ENCODE peak calls at places on chromosomes 4 and X, in eight cellular contexts. Q is iris pigment epithelial cell; H is activated CD8-positive, alpha-beta memory T cell treated with anti-CD3 and anti-CD28 coated beads for 4 hours; R is cardiac fibroblast; T is fibroblast of pulmonary artery; U is tibial artery; B is CD4-positive, alpha-beta T cell; I is RCC 7860. C is an unnamed sample.

GRCh38 chrX:95063554-95063953 is 1389.5 kb downstream of the FAM133A start:
- DNase-seq in Q (peak; percentile 53), H (no peak), R (peak; percentile 25), T (peak; percentile 17), U (no peak), B (no peak), I (peak; percentile 40), C (no peak)

GRCh38 chr4:103934178-103934789 is 214.5 kb upstream of the TACR3 start:
- DNase-seq in Q (peak; percentile 36), H (no peak), R (peak; percentile 54), T (peak; percentile 61), U (no peak), B (no peak), I (peak; percentile 10), C (peak; percentile 47)

GRCh38 chr4:11585506-11585905 is 156.8 kb upstream of the HS3ST1 start:
- DNase-seq in Q (peak; percentile 3), H (no peak), R (peak; percentile 10), T (peak; percentile 35), U (no peak), B (no peak), I (no peak), C (peak; percentile 41)

GRCh38 chr4:23305026-23305425 is 584.8 kb downstream of the PPARGC1A start:
- DNase-seq in Q (peak; percentile 34), H (no peak), R (no peak), T (peak; percentile 11), U (no peak), B (no peak), I (peak; percentile 60), C (peak; percentile 31)

GRCh38 chr4:16026155-16026761 is 57.6 kb downstream of the PROM1 start:
- DNase-seq in Q (peak; percentile 60), H (no peak), R (peak; percentile 78), T (peak; percentile 77), U (no peak), B (no peak), I (no peak), C (peak; percentile 27)

GRCh38 chr4:138975225-138975624 is 40.4 kb upstream of the NOCT start:
- DNase-seq in Q (no peak), H (no peak), R (no peak), T (no peak), U (no peak), B (no peak), I (no peak), C (no peak)

GRCh38 chrX:153740631-153741222 is 16.1 kb downstream of the ABCD1 start:
- DNase-seq in Q (no peak), H (no peak), R (no peak), T (no peak), U (no peak), B (no peak), I (no peak), C (no peak)

GRCh38 chrX:34956915-34957314 is 14.3 kb downstream of the FAM47B start:
- DNase-seq in Q (peak; percentile 64), H (no peak), R (peak; percentile 42), T (peak; percentile 49), U (no peak), B (no peak), I (peak; percentile 61), C (no peak)

GRCh38 chr4:169244210-169244609 is 26.5 kb downstream of the SH3RF1 start:
- DNase-seq in Q (no peak), H (no peak), R (peak; percentile 46), T (peak; percentile 54), U (no peak), B (no peak), I (no peak), C (no peak)

GRCh38 chr4:1964971-1965370 is 43.8 kb downstream of the NELFA start:
- DNase-seq in Q (no peak), H (no peak), R (no peak), T (no peak), U (no peak), B (no peak), I (no peak), C (no peak)

GRCh38 chr4:127533028-127533700 is 99.6 kb upstream of the INTU start:
- DNase-seq in Q (peak; percentile 28), H (no peak), R (peak; percentile 93), T (peak; percentile 57), U (no peak), B (no peak), I (no peak), C (no peak)

GRCh38 chrX:32448945-32449344 is 762.4 kb downstream of the DMD start:
- DNase-seq in Q (no peak), H (no peak), R (no peak), T (no peak), U (no peak), B (no peak), I (no peak), C (no peak)

GRCh38 chr4:108779958-108780357 is 17.1 kb upstream of the ETNPPL start:
- DNase-seq in Q (no peak), H (no peak), R (no peak), T (no peak), U (no peak), B (no peak), I (no peak), C (no peak)

GRCh38 chrX:152343306-152343705 is 107.8 kb downstream of the GABRA3 start:
- DNase-seq in Q (no peak), H (no peak), R (no peak), T (no peak), U (no peak), B (no peak), I (no peak), C (no peak)

GRCh38 chrX:8927066-8927465 is 106.9 kb downstream of the FAM9B start:
- DNase-seq in Q (no peak), H (no peak), R (no peak), T (no peak), U (no peak), B (no peak), I (no peak), C (no peak)

GRCh38 chrX:69158166-69159040 is 6.8 kb downstream of the PJA1 start:
- DNase-seq in Q (peak; percentile 86), H (no peak), R (peak; percentile 79), T (peak; percentile 85), U (peak; percentile 83), B (peak; percentile 20), I (peak; percentile 56), C (peak; percentile 40)

GRCh38 chrX:152902502-152902820 is 4.6 kb downstream of the ZNF185 start:
- DNase-seq in Q (no peak), H (no peak), R (no peak), T (no peak), U (no peak), B (no peak), I (no peak), C (no peak)

GRCh38 chr4:2950221-2950989 is 12.8 kb downstream of the NOP14 start:
- DNase-seq in Q (peak; percentile 73), H (no peak), R (no peak), T (peak; percentile 37), U (no peak), B (no peak), I (no peak), C (no peak)

GRCh38 chr4:89590102-89590501 is 246.9 kb downstream of the SNCA start:
- DNase-seq in Q (no peak), H (no peak), R (no peak), T (no peak), U (no peak), B (no peak), I (no peak), C (no peak)

GRCh38 chr4:150906987-150907633 is 108.0 kb downstream of the LRBA start:
- DNase-seq in Q (no peak), H (no peak), R (peak; percentile 27), T (peak; percentile 21), U (no peak), B (no peak), I (no peak), C (no peak)

GRCh38 chr4:182082910-182083309 is 160.3 kb upstream of the TENM3 start:
- DNase-seq in Q (no peak), H (no peak), R (no peak), T (no peak), U (no peak), B (no peak), I (no peak), C (no peak)

GRCh38 chr4:177191586-177191985 is 118.1 kb upstream of the NEIL3 start:
- DNase-seq in Q (no peak), H (no peak), R (no peak), T (no peak), U (no peak), B (no peak), I (no peak), C (no peak)

C was measured in SW480.